ENCODE peak calls at places on chromosome 2, in eight cellular contexts. S is GM20000, T is WTC11, A is cardiac fibroblast, R is cardiac muscle cell, X is K562, D is endodermal cell, O is left ventricle myocardium inferior. V is an unnamed sample.

GRCh38 chr2:101975171-101975870 is 16.4 kb upstream of the IL1R2 start:
- DNase-seq in R (no peak), X (no peak), S (no peak), D (no peak), T (no peak), A (no peak), O (no peak), V (no peak)

GRCh38 chr2:29628078-29628765 is 293.2 kb downstream of the ALK start:
- DNase-seq in O (no peak), D (no peak), X (no peak), A (peak; percentile 45), R (no peak), S (no peak), T (no peak), V (no peak)

GRCh38 chr2:229857634-229858033 is 64.2 kb downstream of the TRIP12 start:
- DNase-seq in A (no peak), T (no peak), R (no peak), D (no peak), O (no peak), S (no peak), X (no peak), V (no peak)

GRCh38 chr2:109529532-109530449 is 84.0 kb downstream of the SEPTIN10 start:
- DNase-seq in A (peak; percentile 60), R (no peak), O (no peak), D (peak; percentile 24), T (no peak), X (no peak), S (no peak), V (no peak)

GRCh38 chr2:109456776-109457175 is 157.0 kb downstream of the SEPTIN10 start:
- DNase-seq in T (no peak), O (no peak), R (no peak), X (no peak), S (no peak), D (no peak), A (no peak), V (no peak)

GRCh38 chr2:20440001-20440560 is 6.8 kb upstream of the RHOB start:
- DNase-seq in T (no peak), D (peak; percentile 7), R (no peak), O (no peak), S (no peak), X (no peak), A (no peak), V (no peak)

GRCh38 chr2:172710584-172711024 is 25.0 kb upstream of the RAPGEF4 start:
- DNase-seq in S (peak; percentile 47), X (peak; percentile 34), R (peak; percentile 50), O (no peak), T (peak; percentile 38), A (peak; percentile 71), D (peak; percentile 75), V (no peak)

GRCh38 chr2:26855516-26855915 is 7.6 kb downstream of the DPYSL5 start:
- DNase-seq in A (no peak), R (no peak), S (no peak), O (no peak), T (no peak), X (no peak), D (no peak), V (no peak)

GRCh38 chr2:38534746-38535403 is 67.9 kb downstream of the HNRNPLL start:
- DNase-seq in D (no peak), X (no peak), O (no peak), R (no peak), A (no peak), S (no peak), T (no peak), V (no peak)

GRCh38 chr2:18993756-18994155 is 364.7 kb downstream of the OSR1 start:
- DNase-seq in S (no peak), A (no peak), T (no peak), R (no peak), D (no peak), O (no peak), X (no peak), V (no peak)

GRCh38 chr2:36380624-36381481 is 25.3 kb downstream of the CRIM1 start:
- DNase-seq in A (peak; percentile 47), T (peak; percentile 69), O (peak; percentile 23), X (no peak), D (peak; percentile 96), R (no peak), S (no peak), V (no peak)

GRCh38 chr2:218998414-218999002 is 5.3 kb upstream of the CRYBA2 start:
- DNase-seq in A (no peak), T (no peak), R (no peak), O (no peak), X (no peak), S (no peak), D (no peak), V (no peak)

GRCh38 chr2:25340340-25340886 is 1.3 kb downstream of the DNMT3A start:
- DNase-seq in T (no peak), R (peak; percentile 48), D (no peak), O (peak; percentile 58), S (peak; percentile 62), X (peak; percentile 37), A (no peak), V (no peak)

GRCh38 chr2:239152916-239153305 is 247.9 kb downstream of the HDAC4 start:
- DNase-seq in O (no peak), X (no peak), A (no peak), S (no peak), T (no peak), D (peak; percentile 27), R (no peak), V (no peak)

GRCh38 chr2:102735431-102736130 is 26.2 kb upstream of the TMEM182 start:
- DNase-seq in O (no peak), S (no peak), R (no peak), A (no peak), X (peak; percentile 32), T (no peak), D (peak; percentile 56), V (no peak)

GRCh38 chr2:235127909-235128308 is 176.1 kb downstream of the SH3BP4 start:
- DNase-seq in A (peak; percentile 10), O (no peak), R (no peak), D (no peak), S (no peak), T (no peak), X (no peak), V (no peak)

GRCh38 chr2:100993294-100993693 is 8.8 kb upstream of the RPL31 start:
- DNase-seq in R (no peak), A (no peak), S (no peak), X (no peak), T (no peak), O (no peak), D (no peak), V (no peak)

GRCh38 chr2:48483506-48483905 is 46.4 kb upstream of the STON1 start:
- DNase-seq in R (no peak), O (no peak), T (no peak), S (no peak), D (no peak), A (peak; percentile 56), X (no peak), V (no peak)
- TF ChIP-seq CTCF in R (no peak), O (no peak), T (no peak), S (no peak), D (no peak), A (no peak), X (no peak), V (no peak)

GRCh38 chr2:158511706-158512105 is 55.0 kb downstream of the PKP4 start:
- DNase-seq in X (no peak), D (no peak), R (no peak), S (no peak), A (no peak), T (no peak), O (no peak), V (no peak)
- TF ChIP-seq CTCF in X (no peak), D (no peak), R (no peak), S (no peak), A (no peak), T (no peak), O (no peak), V (no peak)

DNA sequence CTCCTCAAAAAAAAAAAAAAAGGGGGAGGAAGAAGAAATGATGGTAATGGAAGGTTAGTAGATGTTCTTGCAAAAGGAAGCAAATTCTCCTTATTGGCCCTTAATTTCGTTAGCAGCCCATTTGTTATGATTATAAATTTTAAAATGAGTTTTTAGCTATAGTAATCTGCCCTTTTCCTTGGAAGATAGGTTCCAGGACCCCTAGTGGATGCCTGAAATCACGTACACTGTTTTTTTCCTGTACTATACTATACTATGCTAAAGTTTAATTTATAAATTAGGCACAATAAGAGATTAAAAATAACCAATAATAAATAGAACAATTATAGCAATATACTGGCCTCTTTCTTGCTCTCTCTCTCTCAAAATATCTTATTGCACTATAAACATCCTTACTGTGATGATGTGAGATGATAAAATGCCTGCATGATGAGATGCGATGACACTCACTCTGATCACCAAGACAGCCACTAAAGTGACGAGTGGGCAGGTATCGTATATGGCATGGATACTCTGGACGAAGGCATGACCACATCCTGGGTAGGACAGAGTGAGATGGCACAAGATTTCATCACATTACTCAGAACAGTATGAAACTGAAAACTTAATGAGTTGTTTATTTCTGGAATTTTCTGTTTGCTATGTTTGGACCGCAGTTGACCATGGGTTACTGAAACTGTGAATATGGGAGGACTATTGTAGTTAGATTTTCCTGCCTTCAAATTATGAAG is 87.2 kb downstream of the KCTD18 start:
- DNase-seq in T (no peak), D (no peak), A (no peak), S (no peak), R (no peak), X (no peak), O (no peak), V (no peak)
- TF ChIP-seq CTCF in T (no peak), D (peak; percentile 50), A (peak; percentile 18), S (no peak), R (no peak), X (no peak), O (no peak), V (peak; percentile 16)

DNA sequence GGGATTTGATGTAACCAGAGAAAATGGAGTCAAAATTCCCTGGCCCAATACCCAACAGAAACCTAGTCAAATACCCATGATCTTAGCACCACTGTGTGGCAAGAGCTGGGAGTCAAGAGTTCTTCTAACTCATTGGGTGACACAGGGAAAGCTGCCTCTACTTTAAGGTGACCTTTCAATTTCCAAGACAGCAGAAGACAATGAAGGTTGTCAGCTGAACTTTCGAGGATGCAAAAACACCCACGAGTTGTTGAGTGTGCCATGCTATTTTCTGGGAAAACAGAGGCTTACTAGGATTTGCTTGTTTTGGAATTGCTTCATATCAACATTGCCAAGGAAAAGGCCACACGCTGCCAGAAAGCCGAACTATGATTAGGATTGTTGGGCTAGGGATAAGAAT is 61.6 kb upstream of the CYRIA start:
- DNase-seq in D (no peak), A (peak; percentile 33), O (no peak), T (no peak), S (no peak), X (no peak), R (no peak), V (no peak)
- TF ChIP-seq CTCF in D (peak; percentile 31), A (no peak), O (no peak), T (no peak), S (no peak), X (no peak), R (peak; percentile 18), V (no peak)

V was measured in progenitor cell of endocrine pancreas.